ENCODE peak calls at places on chromosomes 7 and 10, in seven cellular contexts. V, N, I, P, X, E and A are unnamed samples.

GRCh38 chr7:149261829-149262617 is at the start of gene ZNF783:
- DNase-seq in E (peak; percentile 83), N (peak; percentile 86), X (peak; percentile 98), I (peak; percentile 77), P (peak; percentile 87), V (peak; percentile 86), A (peak; percentile 82)

GRCh38 chr10:78777466-78778256 is 291.1 kb upstream of the ZMIZ1 start:
- DNase-seq in P (no peak), V (no peak), X (peak; percentile 28), N (no peak), E (peak; percentile 76), I (no peak), A (peak; percentile 76)

GRCh38 chr7:159370-160270 is 32.8 kb upstream of the FAM20C start:
- DNase-seq in X (no peak), N (no peak), E (no peak), P (no peak), I (no peak), V (no peak), A (no peak)

GRCh38 chr7:140062528-140063299 is at the start of gene PARP12:
- DNase-seq in N (peak; percentile 90), X (peak; percentile 97), I (peak; percentile 73), E (peak; percentile 77), P (peak; percentile 84), V (peak; percentile 82), A (peak; percentile 89)

GRCh38 chr10:132663666-132664365 is 122.1 kb downstream of the NKX6-2 start:
- DNase-seq in N (no peak), X (no peak), V (no peak), I (no peak), E (no peak), P (no peak), A (no peak)

GRCh38 chr7:122528879-122529481 is 169.9 kb downstream of the RNF133 start:
- DNase-seq in X (peak; percentile 69), V (no peak), P (no peak), E (no peak), N (no peak), I (no peak), A (peak; percentile 48)

GRCh38 chr7:77799078-77799964 is 748 bp downstream of the PHTF2 start:
- DNase-seq in P (peak; percentile 75), I (no peak), V (peak; percentile 5), E (no peak), N (peak; percentile 22), X (peak; percentile 68), A (peak; percentile 60)

GRCh38 chr10:13936826-13937225 is 350.1 kb downstream of the PRPF18 start:
- DNase-seq in E (no peak), N (no peak), I (no peak), V (no peak), X (no peak), P (no peak), A (no peak)

GRCh38 chr7:33128631-33128989 is 754 bp upstream of the BBS9 start:
- DNase-seq in P (no peak), V (no peak), N (no peak), I (no peak), E (no peak), X (no peak), A (no peak)

GRCh38 chr7:117478796-117479479 is 887 bp upstream of the CFTR start:
- DNase-seq in I (no peak), P (no peak), V (no peak), X (no peak), E (no peak), N (no peak), A (peak; percentile 16)

GRCh38 chr10:113381906-113382562 is 170.8 kb upstream of the HABP2 start:
- DNase-seq in N (peak; percentile 9), P (no peak), I (no peak), V (peak; percentile 24), E (no peak), X (no peak), A (peak; percentile 77)

GRCh38 chr7:31443457-31443856 is 70.4 kb upstream of the ITPRID1 start:
- DNase-seq in I (no peak), V (no peak), P (no peak), X (peak; percentile 91), N (no peak), E (no peak), A (peak; percentile 44)

GRCh38 chr10:132257271-132257670 is 50.5 kb downstream of the STK32C start:
- DNase-seq in I (peak; percentile 19), E (no peak), N (peak; percentile 17), X (no peak), V (no peak), P (no peak), A (no peak)

GRCh38 chr7:37585064-37585463 is 98.5 kb upstream of the GPR141 start:
- DNase-seq in P (no peak), X (no peak), N (no peak), I (no peak), E (no peak), V (no peak), A (no peak)

GRCh38 chr10:80204801-80205477 is 398 bp downstream of the ANXA11 start:
- DNase-seq in N (no peak), I (no peak), P (no peak), X (peak; percentile 69), V (peak; percentile 15), E (no peak), A (peak; percentile 45)

GRCh38 chr10:33067481-33067880 is 109.5 kb upstream of the ITGB1 start:
- DNase-seq in I (no peak), V (no peak), P (no peak), X (no peak), N (no peak), E (no peak), A (no peak)

GRCh38 chr7:69568266-69568665 is 30.0 kb upstream of the AUTS2 start:
- DNase-seq in X (no peak), I (no peak), P (no peak), V (no peak), N (no peak), E (no peak), A (no peak)

GRCh38 chr10:63208981-63209380 is 75.9 kb downstream of the NRBF2 start:
- DNase-seq in I (no peak), V (no peak), P (no peak), E (no peak), N (no peak), X (no peak), A (peak; percentile 45)

GRCh38 chr7:90759752-90760151 is 163.6 kb downstream of the CDK14 start:
- DNase-seq in E (no peak), I (no peak), P (no peak), X (no peak), N (no peak), V (no peak), A (no peak)

GRCh38 chr10:132521041-132521465 is 16.5 kb upstream of the INPP5A start:
- DNase-seq in N (no peak), E (no peak), P (no peak), V (no peak), I (no peak), X (no peak), A (no peak)

GRCh38 chr10:49368256-49368655 is 27.6 kb downstream of the DRGX start:
- DNase-seq in P (no peak), V (no peak), I (no peak), N (no peak), X (no peak), E (no peak), A (no peak)

GRCh38 chr7:42237162-42237821 is at the start of gene GLI3:
- DNase-seq in X (peak; percentile 76), E (peak; percentile 77), V (no peak), I (no peak), P (peak; percentile 88), N (no peak), A (peak; percentile 96)